ENCODE peak calls at places on chromosomes 12 and 14, in nine cellular contexts. F is choroid plexus epithelial cell, S is fibroblast of mammary gland, M is tibial artery, G is fibroblast of the aortic adventitia, N is SK-N-SH, P is K562, O is transverse colon, T is foreskin fibroblast. R is an unnamed sample.
A peak's percentile ranks its signal among the peaks of the same experiment; 100 is the strongest.

GRCh38 chr12:99049774-99050173 is 404.7 kb downstream of the APAF1 start:
- DNase-seq in F (no peak), S (no peak), M (no peak), G (no peak), N (no peak), P (no peak), O (no peak), T (no peak), R (no peak)

GRCh38 chr14:73850940-73851339 is 691 bp upstream of the PTGR2 start:
- DNase-seq in F (no peak), S (peak; percentile 20), M (no peak), G (peak; percentile 25), N (no peak), P (peak; percentile 15), O (no peak), T (no peak), R (no peak)

GRCh38 chr12:13124661-13125505 is 21.4 kb upstream of the GSG1 start:
- DNase-seq in F (peak; percentile 68), S (peak; percentile 40), M (no peak), G (peak; percentile 75), N (no peak), P (no peak), O (no peak), T (peak; percentile 72), R (no peak)

GRCh38 chr12:128551266-128552025 is 272.3 kb downstream of the SLC15A4 start:
- DNase-seq in F (no peak), S (no peak), M (no peak), G (no peak), N (no peak), P (no peak), O (no peak), T (no peak), R (no peak)

GRCh38 chr12:109989380-109989779 is 6.8 kb downstream of the GIT2 start:
- DNase-seq in F (no peak), S (no peak), M (no peak), G (no peak), N (no peak), P (no peak), O (no peak), T (no peak), R (no peak)

GRCh38 chr12:107431942-107432341 is 253.7 kb upstream of the PWP1 start:
- DNase-seq in F (no peak), S (no peak), M (no peak), G (no peak), N (no peak), P (no peak), O (no peak), T (no peak), R (no peak)

GRCh38 chr12:3752096-3752709 is 706 bp downstream of the CRACR2A start:
- DNase-seq in F (peak; percentile 74), S (peak; percentile 75), M (no peak), G (peak; percentile 37), N (peak; percentile 31), P (peak; percentile 64), O (peak; percentile 63), T (no peak), R (no peak)

GRCh38 chr14:45252356-45253069 is 489 bp downstream of the MIS18BP1 start:
- DNase-seq in F (no peak), S (peak; percentile 22), M (no peak), G (peak; percentile 25), N (peak; percentile 6), P (peak; percentile 39), O (no peak), T (no peak), R (no peak)

GRCh38 chr12:53159195-53159834 is 21.2 kb upstream of the ZNF740 start:
- DNase-seq in F (peak; percentile 88), S (peak; percentile 80), M (peak; percentile 93), G (peak; percentile 82), N (peak; percentile 88), P (peak; percentile 94), O (peak; percentile 90), T (peak; percentile 54), R (peak; percentile 93)

GRCh38 chr12:121748571-121749265 is 36.2 kb downstream of the TMEM120B start:
- DNase-seq in F (peak; percentile 96), S (peak; percentile 93), M (no peak), G (peak; percentile 80), N (no peak), P (peak; percentile 95), O (no peak), T (peak; percentile 90), R (no peak)

GRCh38 chr12:24379493-24379892 is 430.0 kb upstream of the SOX5 start:
- DNase-seq in F (no peak), S (no peak), M (no peak), G (no peak), N (no peak), P (no peak), O (no peak), T (no peak), R (no peak)

GRCh38 chr14:105118646-105119409 is 49.7 kb downstream of the JAG2 start:
- DNase-seq in F (no peak), S (no peak), M (no peak), G (no peak), N (no peak), P (no peak), O (no peak), T (no peak), R (no peak)

GRCh38 chr14:57870686-57871457 is 5.0 kb upstream of the SLC35F4 start:
- DNase-seq in F (no peak), S (no peak), M (no peak), G (no peak), N (no peak), P (no peak), O (no peak), T (no peak), R (no peak)

GRCh38 chr12:112900298-112901145 is 6.2 kb upstream of the OAS1 start:
- DNase-seq in F (peak; percentile 69), S (peak; percentile 53), M (no peak), G (peak; percentile 49), N (peak; percentile 50), P (peak; percentile 38), O (peak; percentile 53), T (peak; percentile 24), R (no peak)

GRCh38 chr14:81946808-81947798 is 413.4 kb upstream of the SEL1L start:
- DNase-seq in F (no peak), S (no peak), M (no peak), G (no peak), N (no peak), P (no peak), O (no peak), T (no peak), R (no peak)

GRCh38 chr12:84627582-84627981 is 285.0 kb downstream of the SLC6A15 start:
- DNase-seq in F (no peak), S (no peak), M (no peak), G (no peak), N (no peak), P (no peak), O (no peak), T (no peak), R (no peak)

GRCh38 chr14:54651649-54652048 is 84.7 kb downstream of the SAMD4A start:
- DNase-seq in F (no peak), S (no peak), M (no peak), G (peak; percentile 60), N (no peak), P (no peak), O (no peak), T (no peak), R (no peak)

GRCh38 chr12:90024261-90024660 is 315.6 kb upstream of the ATP2B1 start:
- DNase-seq in F (peak; percentile 38), S (no peak), M (no peak), G (peak; percentile 14), N (no peak), P (no peak), O (no peak), T (peak; percentile 41), R (no peak)

GRCh38 chr12:8637244-8637643 is 24.6 kb upstream of the AICDA start:
- DNase-seq in F (no peak), S (no peak), M (no peak), G (no peak), N (no peak), P (peak; percentile 2), O (no peak), T (no peak), R (no peak)

DNA sequence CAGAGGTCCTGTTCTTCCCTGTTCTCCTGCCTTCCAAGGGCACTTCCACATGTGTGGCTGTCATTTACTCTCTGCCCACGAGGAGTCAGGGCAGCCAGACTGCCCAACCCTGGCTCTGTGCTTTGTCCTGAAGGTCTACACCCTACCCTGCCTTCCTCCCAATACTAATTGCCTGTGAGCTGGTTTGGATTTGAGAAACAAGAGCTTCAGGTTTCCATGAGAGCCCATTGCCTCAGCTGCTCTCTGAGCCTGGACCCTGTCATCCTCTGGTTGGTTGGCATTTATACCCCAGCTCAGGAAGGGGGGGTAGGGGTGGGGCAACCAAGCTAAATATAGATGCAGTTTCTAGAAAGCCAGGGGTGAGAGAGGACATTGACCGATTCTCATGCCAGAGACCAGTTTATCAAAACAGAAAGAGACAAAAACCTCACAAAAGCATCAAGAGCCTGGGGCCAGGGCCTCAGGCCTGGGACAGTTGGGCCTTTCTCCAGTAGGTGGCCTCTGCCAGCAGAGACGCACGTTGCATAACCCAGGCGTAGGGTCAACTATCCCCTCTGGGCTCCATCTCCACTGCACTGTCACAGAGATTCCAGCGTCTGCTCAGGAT is 34.5 kb downstream of the VDR start:
- DNase-seq in F (peak; percentile 24), S (peak; percentile 39), M (peak; percentile 79), G (peak; percentile 79), N (peak; percentile 62), P (peak; percentile 50), O (peak; percentile 62), T (peak; percentile 42), R (no peak)
- TF ChIP-seq CTCF in F (peak; percentile 62), S (peak; percentile 55), M (no peak), G (peak; percentile 60), N (peak; percentile 46), P (peak; percentile 57), O (peak; percentile 38), T (peak; percentile 55), R (no peak)

GRCh38 chr12:29891792-29892191 is 108.0 kb upstream of the TMTC1 start:
- DNase-seq in F (no peak), S (no peak), M (no peak), G (no peak), N (no peak), P (no peak), O (no peak), T (no peak), R (no peak)
- TF ChIP-seq CTCF in F (no peak), S (no peak), M (no peak), G (no peak), N (no peak), P (no peak), O (no peak), T (no peak), R (no peak)

GRCh38 chr12:51238510-51239334 is at the start of gene DAZAP2:
- DNase-seq in F (peak; percentile 97), S (peak; percentile 91), M (peak; percentile 98), G (peak; percentile 94), N (peak; percentile 96), P (peak; percentile 98), O (peak; percentile 98), T (peak; percentile 94), R (peak; percentile 89)
- TF ChIP-seq CTCF in F (no peak), S (no peak), M (peak; percentile 27), G (peak; percentile 47), N (no peak), P (peak; percentile 14), O (peak; percentile 22), T (no peak), R (no peak)

DNA sequence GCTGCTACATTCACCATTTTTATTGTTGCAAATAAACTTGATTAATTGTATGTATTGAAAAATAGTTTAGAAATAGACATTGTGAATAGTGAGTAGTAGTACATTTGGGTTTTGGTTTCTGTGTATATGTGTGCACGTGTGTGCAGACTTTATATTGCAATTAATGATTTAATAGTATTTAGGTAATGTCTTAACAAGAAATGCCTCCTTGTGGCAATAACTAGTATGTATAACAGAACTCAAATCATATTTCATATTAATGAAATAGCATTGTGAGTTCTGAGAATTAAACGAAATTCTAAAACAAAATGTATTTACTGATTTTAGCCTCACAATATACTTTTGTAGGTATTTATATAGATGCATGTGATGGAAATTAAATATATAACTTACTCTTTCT is 100.1 kb downstream of the SCAF11 start:
- DNase-seq in F (no peak), S (no peak), M (no peak), G (no peak), N (no peak), P (no peak), O (no peak), T (no peak), R (no peak)
- TF ChIP-seq CTCF in F (no peak), S (no peak), M (no peak), G (no peak), N (peak; percentile 33), P (no peak), O (no peak), T (no peak), R (no peak)

R was measured in omental fat pad.